ENCODE peak calls at places on chromosomes 11 and 22, in seven cellular contexts. W is HCT116, K is tibial nerve, E is brain microvascular endothelial cell, Q is BJ, T is tibial artery, X is colonic mucosa. D is an unnamed sample. For H3K27me3, the result is how much of the 10 kb centered on the place peaks cover.

GRCh38 chr11:2265396-2265795 is 5.0 kb downstream of the ASCL2 start:
- DNase-seq in Q (no peak), X (peak), T (no peak), W (no peak), K (no peak), E (no peak), D (no peak)

GRCh38 chr11:2857918-2858317 is 27.7 kb downstream of the CDKN1C start:
- DNase-seq in X (no peak), E (no peak), W (no peak), K (no peak), Q (no peak), T (no peak), D (no peak)

GRCh38 chr11:65663634-65664200 is 1.0 kb upstream of the RELA start:
- DNase-seq in T (peak), Q (peak), E (no peak), K (no peak), X (peak), W (no peak), D (no peak)

GRCh38 chr11:73218106-73218829 is at the start of gene P2RY2:
- DNase-seq in K (no peak), T (peak), X (peak), E (no peak), W (peak), Q (no peak), D (no peak)

GRCh38 chr22:44365832-44366231 is 53.1 kb upstream of the SHISAL1 start:
- DNase-seq in Q (no peak), E (no peak), W (no peak), X (no peak), T (no peak), K (no peak), D (no peak)

GRCh38 chr11:30311189-30311588 is 11.7 kb upstream of the ARL14EP start:
- DNase-seq in Q (no peak), T (no peak), W (no peak), X (no peak), K (no peak), E (no peak), D (no peak)

GRCh38 chr11:27076121-27076589 is 35.5 kb downstream of the BBOX1 start:
- DNase-seq in W (no peak), E (peak), Q (no peak), K (no peak), X (no peak), T (peak), D (no peak)

GRCh38 chr11:6655790-6656580 is at the start of gene DCHS1:
- DNase-seq in K (no peak), Q (no peak), W (no peak), E (no peak), T (no peak), X (no peak), D (no peak)

GRCh38 chr11:74341926-74342325 is 30.5 kb upstream of the P4HA3 start:
- DNase-seq in X (no peak), Q (no peak), K (no peak), E (no peak), W (no peak), T (no peak), D (no peak)

GRCh38 chr22:49996532-49997220 is 15.9 kb downstream of the IL17REL start:
- DNase-seq in E (no peak), K (no peak), W (no peak), X (no peak), T (peak), Q (no peak), D (no peak)

GRCh38 chr11:96567667-96568066 is 177.9 kb downstream of the JRKL start:
- DNase-seq in Q (no peak), K (no peak), W (no peak), E (no peak), X (no peak), T (no peak), D (no peak)

GRCh38 chr11:65661599-65662246 is 993 bp downstream of the RELA start:
- DNase-seq in E (no peak), K (no peak), Q (no peak), X (no peak), W (no peak), T (no peak), D (no peak)

GRCh38 chr22:24146190-24146616 is 35.1 kb upstream of the SUSD2 start:
- DNase-seq in W (no peak), X (peak), K (no peak), Q (peak), E (peak), T (peak), D (no peak)

GRCh38 chr11:12393691-12394090 is 16.3 kb downstream of the PARVA start:
- DNase-seq in K (no peak), Q (no peak), E (no peak), W (no peak), T (no peak), X (no peak), D (no peak)

GRCh38 chr11:36501236-36501635 is 8.8 kb downstream of the TRAF6 start:
- DNase-seq in W (no peak), K (no peak), X (no peak), Q (no peak), E (no peak), T (no peak), D (no peak)

GRCh38 chr22:47250995-47251765 is 488.7 kb downstream of the TBC1D22A start:
- DNase-seq in X (no peak), E (no peak), K (no peak), T (no peak), W (no peak), Q (no peak), D (no peak)

GRCh38 chr11:2741006-2741376 is 41.2 kb upstream of the KCNQ1OT1 start:
- DNase-seq in W (no peak), X (no peak), T (peak), Q (no peak), E (no peak), K (no peak), D (no peak)

GRCh38 chr11:74672956-74673895 is 58.0 kb downstream of the CHRDL2 start:
- DNase-seq in Q (peak), W (no peak), T (peak), K (no peak), E (peak), X (peak), D (peak)

GRCh38 chr11:14620027-14620511 is 23.5 kb upstream of the PDE3B start:
- DNase-seq in X (peak), K (no peak), T (no peak), W (no peak), Q (no peak), E (no peak), D (no peak)

GRCh38 chr11:1099519-1100355 is 25.1 kb downstream of the MUC2 start:
- DNase-seq in E (no peak), Q (no peak), K (no peak), T (no peak), W (no peak), X (no peak), D (no peak)

GRCh38 chr11:1100417-1101245 is 26.0 kb downstream of the MUC2 start:
- DNase-seq in E (no peak), X (no peak), Q (no peak), W (no peak), T (no peak), K (no peak), D (no peak)

GRCh38 chr11:1102996-1103395 is 28.3 kb downstream of the MUC2 start:
- DNase-seq in X (no peak), W (no peak), Q (no peak), T (no peak), E (no peak), K (no peak), D (no peak)

GRCh38 chr11:1102221-1102971 is 27.7 kb downstream of the MUC2 start:
- DNase-seq in T (no peak), Q (no peak), K (no peak), E (no peak), X (no peak), W (no peak), D (no peak)

DNA sequence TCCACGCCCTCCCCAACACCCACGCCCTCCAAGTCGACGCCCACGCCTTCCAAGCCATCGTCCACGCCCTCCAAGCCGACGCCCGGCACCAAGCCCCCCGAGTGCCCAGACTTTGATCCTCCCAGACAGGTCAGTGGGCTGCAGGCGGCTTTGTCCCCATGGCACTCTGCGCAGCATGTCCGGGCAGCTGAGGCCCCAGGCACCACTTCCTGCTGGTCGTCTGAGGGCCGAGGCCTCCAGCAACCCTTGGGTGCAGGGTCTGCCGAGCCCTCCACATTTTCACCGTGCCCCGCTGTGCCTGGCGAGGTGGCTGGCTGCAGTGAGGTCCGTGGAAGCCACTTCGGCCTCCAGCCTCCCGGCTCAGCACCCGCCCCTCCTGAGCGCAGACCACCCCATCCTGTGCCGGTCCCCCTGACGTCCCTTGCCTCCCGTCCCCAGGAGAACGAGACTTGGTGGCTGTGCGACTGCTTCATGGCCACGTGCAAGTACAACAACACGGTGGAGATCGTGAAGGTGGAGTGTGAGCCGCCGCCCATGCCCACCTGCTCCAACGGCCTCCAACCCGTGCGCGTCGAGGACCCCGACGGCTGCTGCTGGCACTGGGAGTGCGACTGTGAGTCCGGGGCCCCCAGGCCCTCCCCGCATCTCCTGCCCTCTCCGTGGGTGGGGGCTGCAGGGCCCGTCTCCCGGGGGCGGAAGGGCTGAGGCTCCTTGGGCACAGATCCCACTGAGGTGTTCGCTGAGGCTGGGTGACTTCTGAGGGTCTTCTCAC is 26.8 kb downstream of the MUC2 start:
- DNase-seq in E (no peak), X (no peak), Q (no peak), W (no peak), T (no peak), K (no peak), D (no peak)
- H3K27me3 ChIP-seq in E (under half), X (under half), Q (under half), W (under half), T (under half), K (under half), D (under half)

GRCh38 chr22:37542959-37543358 is 17.3 kb upstream of the CDC42EP1 start:
- DNase-seq in Q (no peak), T (no peak), X (no peak), K (no peak), W (no peak), E (no peak), D (no peak)

GRCh38 chr22:37546436-37547248 is 13.6 kb upstream of the CDC42EP1 start:
- DNase-seq in Q (no peak), W (no peak), E (no peak), X (peak), T (peak), K (no peak), D (no peak)

GRCh38 chr22:37547249-37547741 is 13.0 kb upstream of the CDC42EP1 start:
- DNase-seq in K (no peak), X (no peak), E (no peak), W (no peak), T (no peak), Q (no peak), D (no peak)

GRCh38 chr22:37544955-37545702 is 15.2 kb upstream of the CDC42EP1 start:
- DNase-seq in W (no peak), K (no peak), E (peak), T (peak), Q (no peak), X (peak), D (no peak)

GRCh38 chr22:37545703-37546435 is 14.4 kb upstream of the CDC42EP1 start:
- DNase-seq in Q (peak), K (peak), T (peak), E (peak), W (no peak), X (peak), D (no peak)
- TF ChIP-seq CTCF in Q (no peak), K (no peak), T (no peak), E (no peak), W (no peak), X (no peak), D (no peak)

DNA sequence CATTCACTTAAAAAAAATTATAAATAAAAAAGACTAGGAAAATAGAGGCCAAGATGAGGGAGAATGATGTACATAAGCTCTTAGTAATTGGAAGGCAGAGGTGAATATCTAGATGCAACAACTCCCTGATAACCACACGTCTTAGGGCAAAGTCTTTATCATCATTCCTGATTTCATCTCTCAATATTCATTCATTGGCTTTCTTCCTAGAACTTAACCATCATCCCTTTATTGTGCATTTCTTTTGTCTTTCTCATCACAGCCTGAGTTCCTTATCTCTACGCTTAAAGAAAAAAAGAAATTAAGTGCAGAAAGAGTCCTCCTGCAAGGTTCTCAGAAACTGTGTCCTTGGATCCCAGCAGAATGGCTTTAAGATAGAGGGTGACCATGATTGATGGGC is 23.2 kb upstream of the FLI1 start:
- DNase-seq in K (no peak), Q (no peak), X (no peak), E (no peak), W (no peak), T (no peak), D (no peak)
- H3K27me3 ChIP-seq in K (under half), Q (under half), X (under half), E (under half), W (under half), T (under half), D (under half)

GRCh38 chr22:34842630-34843029 is 223.3 kb upstream of the ISX start:
- DNase-seq in X (no peak), E (no peak), T (no peak), K (no peak), Q (no peak), W (no peak), D (no peak)
- TF ChIP-seq CTCF in X (no peak), E (peak), T (no peak), K (no peak), Q (peak), W (peak), D (peak)

GRCh38 chr11:44876923-44877322 is 73.8 kb downstream of the TP53I11 start:
- DNase-seq in E (no peak), K (no peak), Q (no peak), W (no peak), T (no peak), X (no peak), D (no peak)
- H3K27me3 ChIP-seq in E (half or more), K (under half), Q (under half), W (under half), T (under half), X (under half), D (under half)

DNA sequence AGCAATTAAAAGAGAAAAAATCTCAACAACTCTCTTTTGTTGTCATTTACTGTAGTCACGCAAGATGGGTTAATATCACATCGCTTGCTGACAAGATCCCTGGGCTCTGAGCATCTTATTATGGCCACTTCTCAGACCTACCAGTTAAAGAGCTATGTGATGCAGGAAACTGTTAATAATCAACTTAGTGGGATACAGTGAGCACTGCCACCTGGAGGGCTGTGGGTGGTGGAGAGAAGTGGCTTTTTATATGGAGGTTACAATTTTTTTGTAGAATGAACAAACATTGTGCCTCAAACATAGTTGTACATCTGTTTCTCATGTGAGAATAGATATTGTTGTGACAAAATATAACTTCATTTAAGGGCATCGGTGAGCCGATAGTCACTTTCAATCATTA is 181.0 kb downstream of the TENM4 start:
- DNase-seq in K (no peak), Q (no peak), E (no peak), W (no peak), T (no peak), X (no peak), D (no peak)
- TF ChIP-seq CTCF in K (no peak), Q (no peak), E (peak), W (no peak), T (no peak), X (no peak), D (peak)

DNA sequence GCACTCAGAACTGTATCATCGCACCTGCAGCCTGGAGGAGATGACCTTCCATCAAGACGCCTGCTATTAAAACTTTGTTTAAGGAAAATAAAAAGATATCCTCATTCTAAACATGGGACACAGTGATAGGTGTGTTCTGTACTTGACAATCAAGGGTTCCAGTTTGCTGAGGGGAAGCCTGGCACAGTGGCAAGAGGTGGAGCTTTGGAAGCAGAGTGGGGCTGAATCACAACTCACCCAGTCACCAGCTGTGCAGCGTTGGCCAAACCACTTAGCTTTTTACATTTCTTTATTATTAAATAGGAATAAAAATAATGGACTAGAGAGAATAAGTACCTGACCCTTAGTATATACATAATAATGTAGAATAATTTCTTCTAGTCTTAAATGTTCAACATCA is 220.7 kb downstream of the TENM4 start:
- DNase-seq in W (no peak), T (no peak), K (no peak), Q (no peak), X (no peak), E (no peak), D (no peak)
- H3K27me3 ChIP-seq in W (under half), T (under half), K (under half), Q (under half), X (under half), E (under half), D (under half)

GRCh38 chr22:40412441-40412840 is 42.0 kb downstream of the SGSM3 start:
- DNase-seq in Q (no peak), X (no peak), T (no peak), E (no peak), W (no peak), K (no peak), D (no peak)
- TF ChIP-seq CTCF in Q (no peak), X (no peak), T (no peak), E (no peak), W (no peak), K (no peak), D (no peak)

DNA sequence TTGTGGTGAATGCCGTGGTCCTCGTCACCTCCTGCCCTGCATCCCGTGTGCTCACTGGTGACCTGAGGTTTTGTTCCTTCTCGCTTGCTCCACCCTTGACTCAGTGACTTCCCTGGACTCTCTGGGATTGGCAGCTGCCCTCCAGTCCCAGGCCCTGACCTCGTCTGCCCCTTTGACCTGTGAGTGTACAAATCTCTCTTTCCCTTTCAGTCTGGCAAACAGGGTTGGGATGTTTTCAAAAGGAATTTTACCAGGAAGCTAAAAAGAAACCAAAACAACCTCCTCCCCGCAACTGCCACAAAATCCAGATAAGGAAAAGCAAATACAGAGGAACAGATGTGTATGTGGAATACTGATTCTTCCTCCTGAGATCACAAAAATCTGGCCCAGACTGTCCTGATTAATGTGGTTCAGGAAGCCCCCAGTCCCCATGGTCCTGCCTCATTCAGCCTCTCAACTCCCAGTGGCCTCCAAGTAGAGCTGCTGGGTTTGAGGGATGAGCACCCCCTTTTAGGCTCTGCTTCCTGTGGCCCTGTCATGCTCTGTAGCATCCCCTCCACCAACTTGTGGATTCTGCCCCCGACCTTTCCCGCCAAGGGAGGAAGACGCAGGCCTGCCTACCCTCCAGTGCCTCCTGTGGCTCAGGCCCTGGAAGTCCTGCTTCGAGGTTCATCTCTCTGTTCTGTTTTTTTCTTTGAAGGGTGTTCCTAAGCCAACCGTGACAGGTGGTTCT is 15.2 kb downstream of the ROBO4 start:
- DNase-seq in E (peak), W (no peak), Q (no peak), K (no peak), X (peak), T (peak), D (no peak)
- H3K27me3 ChIP-seq in E (under half), W (under half), Q (under half), K (under half), X (under half), T (under half), D (under half)

GRCh38 chr22:19488884-19489843 is 9.4 kb downstream of the CDC45 start:
- DNase-seq in T (no peak), E (peak), W (no peak), Q (no peak), K (no peak), X (no peak), D (no peak)
- TF ChIP-seq CTCF in T (no peak), E (peak), W (no peak), Q (peak), K (no peak), X (no peak), D (no peak)

D was measured in kidney epithelial cell.